ENCODE peak calls at places on chromosomes 16 and 17, in eight cellular contexts. O, B, R, T, Q, P, W and V are unnamed samples.

GRCh38 chr16:90018297-90019200 is 707 bp downstream of the DBNDD1 start:
- DNase-seq in Q (peak), R (peak), T (no peak), P (no peak), W (peak), O (no peak), B (no peak), V (no peak)

GRCh38 chr17:13428611-13429042 is 173.1 kb downstream of the HS3ST3A1 start:
- DNase-seq in P (no peak), T (no peak), R (no peak), W (no peak), B (no peak), O (no peak), Q (no peak), V (no peak)

GRCh38 chr16:67211674-67212073 is 12.7 kb downstream of the ELMO3 start:
- DNase-seq in Q (no peak), T (no peak), B (no peak), R (no peak), W (no peak), P (no peak), O (no peak), V (no peak)

GRCh38 chr17:146983-147761 is 9.8 kb downstream of the SCGB1C2 start:
- DNase-seq in O (no peak), P (peak), Q (no peak), T (peak), W (no peak), B (no peak), R (no peak), V (no peak)

GRCh38 chr16:31179153-31179746 is 689 bp upstream of the FUS start:
- DNase-seq in O (no peak), Q (no peak), P (peak), W (no peak), T (no peak), R (peak), B (no peak), V (no peak)

GRCh38 chr16:75627856-75628255 is 4.8 kb upstream of the ADAT1 start:
- DNase-seq in P (no peak), B (no peak), Q (no peak), O (no peak), W (no peak), T (no peak), R (no peak), V (no peak)

GRCh38 chr16:29875206-29875605 is 12.2 kb upstream of the CDIPT start:
- DNase-seq in Q (peak), O (no peak), W (no peak), P (no peak), T (no peak), B (no peak), R (no peak), V (no peak)

GRCh38 chr16:49524578-49525315 is 151.1 kb downstream of the C16orf78 start:
- DNase-seq in W (no peak), B (no peak), Q (no peak), P (no peak), R (no peak), T (no peak), O (no peak), V (no peak)

GRCh38 chr17:5825717-5826330 is 241.5 kb upstream of the NLRP1 start:
- DNase-seq in Q (no peak), B (peak), P (no peak), T (no peak), W (no peak), R (no peak), O (no peak), V (no peak)

GRCh38 chr16:50309156-50309526 is 42.8 kb downstream of the ADCY7 start:
- DNase-seq in O (no peak), P (peak), B (no peak), W (no peak), R (no peak), Q (no peak), T (peak), V (no peak)

GRCh38 chr16:22324787-22325597 is 27.8 kb downstream of the POLR3E start:
- DNase-seq in W (no peak), B (no peak), T (no peak), O (no peak), R (no peak), Q (no peak), P (no peak), V (no peak)

GRCh38 chr17:68011199-68011665 is 15.0 kb upstream of the C17orf58 start:
- DNase-seq in P (peak), T (peak), W (peak), B (no peak), O (peak), Q (peak), R (peak), V (no peak)

GRCh38 chr17:45705123-45706009 is 78.8 kb upstream of the CRHR1 start:
- DNase-seq in T (no peak), O (no peak), W (no peak), P (no peak), R (peak), B (peak), Q (no peak), V (no peak)

GRCh38 chr17:43416998-43417891 is 18.5 kb downstream of the ARL4D start:
- DNase-seq in T (no peak), W (no peak), R (no peak), P (peak), B (no peak), O (no peak), Q (peak), V (peak)

GRCh38 chr17:74742153-74742515 is 5.1 kb downstream of the RAB37 start:
- DNase-seq in R (peak), O (no peak), Q (no peak), W (no peak), T (no peak), B (no peak), P (peak), V (no peak)